ENCODE peak calls at places on chromosomes 7 and 10, in five cellular contexts. A is fibroblast of mammary gland, C is suprapubic skin, X is NB4, I is dorsolateral prefrontal cortex. L is an unnamed sample.

GRCh38 chr10:78292987-78293865 is 259.6 kb downstream of the RPS24 start:
- DNase-seq in A (no peak), C (no peak), X (no peak), I (no peak), L (peak)

GRCh38 chr7:90771281-90771680 is 175.2 kb downstream of the CDK14 start:
- DNase-seq in A (peak), C (no peak), X (no peak), I (no peak), L (peak)

GRCh38 chr7:80724249-80724871 is 85.9 kb downstream of the CD36 start:
- DNase-seq in A (peak), C (no peak), X (no peak), I (no peak), L (peak)

GRCh38 chr7:82442492-82443043 is 1.0 kb downstream of the CACNA2D1 start:
- DNase-seq in A (peak), C (no peak), X (peak), I (no peak), L (peak)

GRCh38 chr10:60739581-60739980 is 38.7 kb upstream of the CDK1 start:
- DNase-seq in A (no peak), C (no peak), X (no peak), I (no peak), L (peak)

GRCh38 chr10:124917939-124918830 is 23.7 kb upstream of the ZRANB1 start:
- DNase-seq in A (peak), C (no peak), X (no peak), I (no peak), L (peak)

GRCh38 chr7:97016392-97017196 is 8.0 kb downstream of the DLX5 start:
- DNase-seq in A (no peak), C (no peak), X (no peak), I (no peak), L (no peak)

GRCh38 chr7:139572071-139572470 is 48.6 kb downstream of the CLEC2L start:
- DNase-seq in A (no peak), C (no peak), X (no peak), I (no peak), L (no peak)

GRCh38 chr10:119871881-119872609 is 598 bp downstream of the MCMBP start:
- DNase-seq in A (peak), C (peak), X (peak), I (no peak), L (peak)

GRCh38 chr10:34933676-34934075 is 118.6 kb upstream of the PARD3 start:
- DNase-seq in A (peak), C (no peak), X (no peak), I (no peak), L (peak)

GRCh38 chr10:24951201-24952145 is 933 bp downstream of the PRTFDC1 start:
- DNase-seq in A (peak), C (no peak), X (no peak), I (no peak), L (peak)

GRCh38 chr10:92816106-92816505 is 32.2 kb upstream of the EXOC6 start:
- DNase-seq in A (no peak), C (no peak), X (no peak), I (no peak), L (peak)

GRCh38 chr7:102398543-102398942 is 2.4 kb downstream of the PRKRIP1 start:
- DNase-seq in A (no peak), C (no peak), X (no peak), I (no peak), L (no peak)

GRCh38 chr7:156503195-156503594 is 137.4 kb upstream of the RNF32 start:
- DNase-seq in A (no peak), C (no peak), X (no peak), I (no peak), L (peak)

GRCh38 chr7:135281363-135281949 is 47.8 kb downstream of the STRA8 start:
- DNase-seq in A (peak), C (peak), X (peak), I (peak), L (peak)

GRCh38 chr7:130356760-130357611 is 12.4 kb downstream of the CPA5 start:
- DNase-seq in A (peak), C (peak), X (peak), I (no peak), L (peak)

GRCh38 chr10:109939253-109939961 is 16.1 kb upstream of the XPNPEP1 start:
- DNase-seq in A (no peak), C (no peak), X (no peak), I (no peak), L (no peak)

GRCh38 chr7:90251304-90251635 is 6.3 kb downstream of the CFAP69 start:
- DNase-seq in A (peak), C (no peak), X (no peak), I (no peak), L (no peak)

GRCh38 chr10:121838931-121839330 is 88.9 kb downstream of the ATE1 start:
- DNase-seq in A (no peak), C (no peak), X (peak), I (no peak), L (no peak)

GRCh38 chr10:62399211-62399610 is 25.0 kb downstream of the ZNF365 start:
- DNase-seq in A (peak), C (no peak), X (no peak), I (no peak), L (peak)

GRCh38 chr7:21898265-21898930 is 47.3 kb downstream of the CDCA7L start:
- DNase-seq in A (no peak), C (no peak), X (peak), I (no peak), L (no peak)

GRCh38 chr7:18680576-18680975 is 185.0 kb downstream of the HDAC9 start:
- DNase-seq in A (no peak), C (no peak), X (no peak), I (no peak), L (no peak)

GRCh38 chr10:35336921-35337741 is 822 bp downstream of the CCNY start:
- DNase-seq in A (peak), C (peak), X (peak), I (peak), L (no peak)

GRCh38 chr7:94414481-94414880 is 19.8 kb downstream of the COL1A2 start:
- DNase-seq in A (peak), C (no peak), X (no peak), I (no peak), L (peak)

GRCh38 chr7:53101026-53101425 is 65.6 kb downstream of the POM121L12 start:
- DNase-seq in A (no peak), C (no peak), X (no peak), I (no peak), L (no peak)

GRCh38 chr7:2894118-2894940 is 50.2 kb upstream of the GNA12 start:
- DNase-seq in A (no peak), C (no peak), X (no peak), I (no peak), L (no peak)

GRCh38 chr10:127649642-127650041 is 87.3 kb upstream of the FOXI2 start:
- DNase-seq in A (peak), C (no peak), X (peak), I (no peak), L (peak)

GRCh38 chr7:22821702-22822485 is 755 bp downstream of the TOMM7 start:
- DNase-seq in A (peak), C (no peak), X (no peak), I (no peak), L (peak)

GRCh38 chr7:81284576-81284975 is 365.7 kb upstream of the SEMA3C start:
- DNase-seq in A (peak), C (no peak), X (no peak), I (no peak), L (peak)

GRCh38 chr7:99679032-99679399 is 780 bp downstream of the CYP3A5 start:
- DNase-seq in A (peak), C (no peak), X (peak), I (no peak), L (peak)

DNA sequence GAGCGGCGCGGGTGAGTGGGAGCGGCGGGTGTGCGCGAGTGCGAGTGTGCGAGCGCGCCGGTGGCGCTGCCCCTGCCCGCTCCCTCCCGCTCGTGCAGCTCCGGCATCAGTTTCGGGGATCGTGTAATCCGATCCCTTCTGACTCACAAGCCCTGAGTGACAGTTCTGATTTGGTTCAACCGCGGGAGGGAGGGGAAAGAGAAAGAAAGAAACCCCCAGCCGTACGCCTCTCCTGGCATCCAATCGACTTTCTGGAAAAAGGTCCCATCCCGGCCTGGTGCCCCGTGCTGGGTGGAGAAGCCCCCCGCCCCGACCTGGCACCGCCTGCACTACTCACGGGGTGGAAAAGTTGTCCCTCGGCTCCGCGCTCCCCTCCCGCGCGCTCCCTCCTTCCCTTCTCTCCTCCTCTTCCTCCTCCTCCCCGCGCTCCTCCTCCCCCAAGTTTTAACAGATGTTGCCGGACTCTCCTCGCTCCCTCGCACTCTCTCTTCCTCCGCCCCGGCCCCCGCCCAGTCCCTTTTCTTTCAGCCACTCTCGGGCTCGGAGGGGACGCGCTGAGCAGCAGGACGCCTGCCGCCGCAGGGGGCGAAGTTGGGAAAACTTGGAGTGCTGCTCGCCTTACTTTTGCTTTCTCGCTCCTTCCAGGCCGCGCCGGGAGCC is at the start of gene GLI3:
- DNase-seq in A (peak), C (peak), X (peak), I (no peak), L (peak)
- TF ChIP-seq CTCF in A (peak), C (peak), X (no peak), I (no peak), L (no peak)

GRCh38 chr10:32374605-32375004 is 27.6 kb upstream of the EPC1 start:
- DNase-seq in A (no peak), C (no peak), X (no peak), I (no peak), L (no peak)

GRCh38 chr10:32371101-32371500 is 24.1 kb upstream of the EPC1 start:
- DNase-seq in A (no peak), C (no peak), X (no peak), I (no peak), L (no peak)

GRCh38 chr10:32373031-32373430 is 26.1 kb upstream of the EPC1 start:
- DNase-seq in A (no peak), C (no peak), X (no peak), I (no peak), L (no peak)

GRCh38 chr10:32372000-32372875 is 25.3 kb upstream of the EPC1 start:
- DNase-seq in A (peak), C (no peak), X (no peak), I (no peak), L (peak)

GRCh38 chr10:32373496-32373895 is 26.5 kb upstream of the EPC1 start:
- DNase-seq in A (no peak), C (no peak), X (no peak), I (no peak), L (no peak)
- H3K4me3 ChIP-seq in A (no peak), C (no peak), X (no peak), I (no peak), L (no peak)

GRCh38 chr7:14739496-14740185 is 162.9 kb downstream of the DGKB start:
- DNase-seq in A (no peak), C (no peak), X (no peak), I (no peak), L (no peak)

GRCh38 chr7:14738086-14738485 is 164.5 kb downstream of the DGKB start:
- DNase-seq in A (no peak), C (no peak), X (peak), I (no peak), L (no peak)

GRCh38 chr7:14740606-14741005 is 161.9 kb downstream of the DGKB start:
- DNase-seq in A (no peak), C (no peak), X (no peak), I (no peak), L (no peak)

DNA sequence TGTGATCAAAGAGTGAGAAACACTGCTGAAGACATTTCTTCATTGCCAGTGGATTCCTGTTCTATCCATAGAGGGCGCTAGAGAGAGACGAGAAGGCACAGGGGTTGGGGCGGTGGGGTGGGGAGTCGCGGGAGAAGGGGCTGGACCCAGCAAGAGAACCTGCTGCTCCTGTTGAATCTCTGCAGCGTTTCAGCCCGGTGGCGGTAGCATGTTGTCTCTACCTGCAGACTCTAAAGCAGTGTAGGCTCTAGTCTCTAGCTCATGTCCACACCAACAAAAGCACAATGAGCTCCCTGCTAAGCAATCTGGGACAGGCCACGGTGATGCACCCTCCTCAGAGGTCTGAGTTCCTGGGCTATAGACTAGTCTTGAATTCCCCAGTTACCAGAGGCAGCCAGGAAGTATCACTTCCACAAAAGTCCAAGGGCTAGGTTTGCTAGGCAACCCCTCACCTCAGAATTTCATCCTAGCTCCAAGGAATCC is 167.7 kb downstream of the DGKB start:
- DNase-seq in A (no peak), C (no peak), X (peak), I (no peak), L (peak)
- TF ChIP-seq CTCF in A (peak), C (no peak), X (peak), I (no peak), L (peak)

GRCh38 chr10:100158044-100158805 is 27.6 kb downstream of the ERLIN1 start:
- DNase-seq in A (no peak), C (no peak), X (no peak), I (no peak), L (no peak)
- H3K4me3 ChIP-seq in A (no peak), C (no peak), X (no peak), I (no peak), L (no peak)

GRCh38 chr7:7182156-7183060 is at the start of gene C1GALT1:
- DNase-seq in A (peak), C (peak), X (peak), I (peak), L (peak)
- TF ChIP-seq CTCF in A (peak), C (peak), X (peak), I (no peak), L (peak)

DNA sequence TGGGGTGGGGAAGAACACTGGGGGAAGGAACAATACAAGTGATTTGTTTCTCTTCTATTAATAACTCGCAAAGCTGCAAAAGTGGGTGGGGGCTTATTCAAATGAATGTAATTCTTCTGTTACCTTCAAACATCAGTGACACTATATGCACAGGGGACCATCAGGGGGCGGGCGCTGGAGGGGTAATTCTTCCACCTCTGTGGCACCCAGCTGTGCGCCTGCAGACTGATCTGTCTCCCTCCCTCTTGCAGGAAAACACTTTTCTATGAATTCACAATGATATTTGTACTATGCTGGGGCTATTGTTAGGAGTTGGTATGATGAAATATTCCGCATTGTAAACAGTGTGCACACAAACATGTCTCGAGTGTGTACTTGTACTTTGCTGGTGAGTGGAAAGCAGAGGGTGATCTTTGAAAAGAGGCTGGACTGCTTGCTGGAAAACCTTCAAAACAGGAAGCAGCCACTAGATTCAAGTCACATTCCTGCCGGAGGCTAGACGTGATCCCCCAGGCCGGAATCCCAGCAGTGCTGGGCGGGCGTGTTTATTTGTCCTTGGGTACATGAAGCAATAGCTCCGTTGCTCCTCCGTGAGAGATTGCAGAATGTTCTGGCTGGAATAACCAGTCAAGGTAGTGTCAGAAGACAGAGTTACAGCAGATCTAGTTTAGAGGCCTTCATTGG is 15.8 kb upstream of the BNIP3 start:
- DNase-seq in A (peak), C (peak), X (no peak), I (no peak), L (peak)
- H3K4me3 ChIP-seq in A (no peak), C (no peak), X (no peak), I (peak), L (peak)

L was measured in choroid plexus epithelial cell.